ENCODE peak calls at places on chromosomes 12 and 14, in six cellular contexts. V, G, U, P, D and B are unnamed samples.

GRCh38 chr12:15823360-15824128 is 34.4 kb upstream of the EPS8 start:
- DNase-seq in V (no peak), G (no peak), U (no peak), P (no peak), D (no peak), B (no peak)

GRCh38 chr12:25051171-25051570 is 102.3 kb upstream of the BCAT1 start:
- DNase-seq in V (no peak), G (no peak), U (no peak), P (no peak), D (no peak), B (no peak)

GRCh38 chr12:3005736-3006135 is 46.5 kb downstream of the TEAD4 start:
- DNase-seq in V (no peak), G (no peak), U (no peak), P (peak; percentile 35), D (no peak), B (no peak)

GRCh38 chr14:72826039-72826438 is 67.9 kb downstream of the DPF3 start:
- DNase-seq in V (no peak), G (no peak), U (no peak), P (no peak), D (no peak), B (no peak)

GRCh38 chr12:108839011-108839889 is 18.1 kb downstream of the SSH1 start:
- DNase-seq in V (no peak), G (peak; percentile 69), U (no peak), P (peak; percentile 58), D (no peak), B (peak; percentile 66)

GRCh38 chr12:121980211-121980891 is 41.3 kb upstream of the BCL7A start:
- DNase-seq in V (no peak), G (no peak), U (no peak), P (peak; percentile 64), D (no peak), B (no peak)

GRCh38 chr12:64092507-64092906 is 129.6 kb downstream of the KICS2 start:
- DNase-seq in V (no peak), G (no peak), U (no peak), P (no peak), D (no peak), B (no peak)

GRCh38 chr12:46908236-46908935 is 82.6 kb upstream of the SLC38A4 start:
- DNase-seq in V (no peak), G (no peak), U (no peak), P (peak; percentile 34), D (no peak), B (no peak)

GRCh38 chr14:76514599-76514998 is 138.7 kb downstream of the ESRRB start:
- DNase-seq in V (peak; percentile 56), G (no peak), U (no peak), P (peak; percentile 2), D (no peak), B (no peak)

GRCh38 chr12:132711169-132711843 is 664 bp downstream of the PGAM5 start:
- DNase-seq in V (no peak), G (no peak), U (no peak), P (peak; percentile 23), D (peak; percentile 34), B (no peak)

GRCh38 chr12:114858388-114859146 is 174.6 kb upstream of the TBX3 start:
- DNase-seq in V (peak; percentile 51), G (no peak), U (no peak), P (no peak), D (no peak), B (no peak)

GRCh38 chr12:1500095-1500801 is 94.1 kb downstream of the FBXL14 start:
- DNase-seq in V (peak; percentile 79), G (peak; percentile 56), U (no peak), P (peak; percentile 81), D (no peak), B (no peak)

GRCh38 chr14:34794217-34794616 is 79.8 kb upstream of the CFL2 start:
- DNase-seq in V (no peak), G (no peak), U (no peak), P (no peak), D (no peak), B (no peak)

GRCh38 chr12:75982974-75983660 is 48.5 kb downstream of the PHLDA1 start:
- DNase-seq in V (peak; percentile 44), G (no peak), U (no peak), P (no peak), D (no peak), B (no peak)

GRCh38 chr12:90079811-90080210 is 371.2 kb upstream of the ATP2B1 start:
- DNase-seq in V (no peak), G (no peak), U (no peak), P (no peak), D (no peak), B (no peak)

GRCh38 chr12:105855691-105856405 is 282.9 kb downstream of the NUAK1 start:
- DNase-seq in V (no peak), G (peak; percentile 36), U (no peak), P (no peak), D (no peak), B (no peak)

GRCh38 chr12:68798880-68799229 is 9.1 kb upstream of the MDM2 start:
- DNase-seq in V (no peak), G (no peak), U (no peak), P (no peak), D (no peak), B (no peak)

GRCh38 chr14:45970589-45970988 is 681.0 kb downstream of the RPL10L start:
- DNase-seq in V (no peak), G (no peak), U (no peak), P (no peak), D (no peak), B (no peak)

DNA sequence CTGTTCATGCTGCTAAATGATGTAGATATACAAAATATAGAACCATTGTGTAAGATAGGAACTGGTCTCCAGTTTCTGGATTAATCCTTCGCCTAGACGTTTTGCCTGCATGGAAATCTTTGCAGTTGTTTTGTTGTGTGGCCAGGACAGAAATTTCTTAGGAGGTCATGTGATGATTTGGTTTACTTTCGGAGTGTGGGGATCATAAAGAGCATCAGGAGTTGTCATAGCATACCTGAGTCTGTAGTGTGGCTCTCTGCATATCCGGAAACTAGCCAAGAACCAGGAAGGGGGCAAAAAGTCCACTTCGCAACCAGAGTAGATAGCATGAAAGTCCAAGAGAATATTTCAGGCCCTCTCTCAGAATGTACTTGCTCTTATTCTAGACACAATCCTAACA is 3.1 kb downstream of the SAMD4A start:
- DNase-seq in V (no peak), G (no peak), U (no peak), P (no peak), D (no peak), B (no peak)
- H3K4me3 ChIP-seq in V (no peak overlapping the region), G (no peak overlapping the region), U (no peak overlapping the region), P (peak overlapping the region; percentile 31), D (no peak overlapping the region), B (no peak overlapping the region)

GRCh38 chr14:71048393-71048792 is 141.1 kb downstream of the PCNX1 start:
- DNase-seq in V (no peak), G (no peak), U (no peak), P (no peak), D (no peak), B (no peak)

GRCh38 chr14:71050227-71050823 is 143.1 kb downstream of the PCNX1 start:
- DNase-seq in V (peak; percentile 7), G (no peak), U (no peak), P (peak; percentile 20), D (no peak), B (no peak)

GRCh38 chr14:71054706-71055105 is 147.4 kb downstream of the PCNX1 start:
- DNase-seq in V (no peak), G (no peak), U (no peak), P (no peak), D (no peak), B (no peak)

DNA sequence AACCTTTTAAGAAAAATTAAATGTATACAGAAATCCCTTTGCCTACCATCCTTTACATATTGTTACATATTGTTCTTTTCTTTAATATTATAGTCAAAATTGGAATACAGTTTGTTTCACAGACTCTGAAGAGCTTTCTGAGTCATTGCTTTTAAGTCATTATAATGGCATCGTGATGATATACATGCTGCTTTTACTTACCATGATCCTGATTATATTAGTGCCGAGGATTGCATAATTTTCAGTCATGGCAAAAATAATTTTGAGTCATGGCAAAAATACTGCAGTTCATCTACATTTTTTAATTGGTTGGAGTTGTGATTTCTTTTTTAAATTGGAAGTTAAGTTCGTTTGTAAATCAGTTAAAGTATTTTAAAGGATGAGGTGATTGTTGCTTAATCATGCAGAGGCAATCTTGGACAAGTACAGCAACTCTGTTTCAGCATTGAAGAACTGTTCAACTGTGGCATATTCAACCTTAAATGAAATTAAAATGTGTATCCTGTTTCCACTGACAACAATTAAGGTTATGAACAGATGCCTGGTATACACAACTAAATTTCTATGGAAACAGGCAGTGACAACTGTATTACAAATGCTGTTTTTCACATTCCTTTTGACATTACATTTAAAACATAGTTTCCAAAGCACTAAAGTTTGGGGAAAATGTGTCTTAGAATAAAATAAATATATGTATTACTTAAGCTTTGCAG is 142.3 kb downstream of the PCNX1 start:
- DNase-seq in V (no peak), G (no peak), U (no peak), P (peak; percentile 79), D (no peak), B (no peak)
- H3K27ac ChIP-seq in V (no peak overlapping the region), G (no peak overlapping the region), U (no peak overlapping the region), P (peak overlapping the region; percentile 44), D (no peak overlapping the region), B (no peak overlapping the region)

GRCh38 chr12:48156648-48157015 is 683 bp downstream of the ASB8 start:
- DNase-seq in V (no peak), G (no peak), U (no peak), P (peak; percentile 3), D (no peak), B (no peak)

GRCh38 chr12:48157889-48158370 is 615 bp upstream of the ASB8 start:
- DNase-seq in V (no peak), G (no peak), U (no peak), P (no peak), D (no peak), B (no peak)

GRCh38 chr12:48160807-48161206 is 3.5 kb upstream of the ASB8 start:
- DNase-seq in V (no peak), G (peak; percentile 58), U (no peak), P (no peak), D (no peak), B (peak; percentile 42)

GRCh38 chr12:48159976-48160525 is 2.7 kb upstream of the ASB8 start:
- DNase-seq in V (no peak), G (peak; percentile 22), U (no peak), P (peak; percentile 21), D (no peak), B (no peak)

DNA sequence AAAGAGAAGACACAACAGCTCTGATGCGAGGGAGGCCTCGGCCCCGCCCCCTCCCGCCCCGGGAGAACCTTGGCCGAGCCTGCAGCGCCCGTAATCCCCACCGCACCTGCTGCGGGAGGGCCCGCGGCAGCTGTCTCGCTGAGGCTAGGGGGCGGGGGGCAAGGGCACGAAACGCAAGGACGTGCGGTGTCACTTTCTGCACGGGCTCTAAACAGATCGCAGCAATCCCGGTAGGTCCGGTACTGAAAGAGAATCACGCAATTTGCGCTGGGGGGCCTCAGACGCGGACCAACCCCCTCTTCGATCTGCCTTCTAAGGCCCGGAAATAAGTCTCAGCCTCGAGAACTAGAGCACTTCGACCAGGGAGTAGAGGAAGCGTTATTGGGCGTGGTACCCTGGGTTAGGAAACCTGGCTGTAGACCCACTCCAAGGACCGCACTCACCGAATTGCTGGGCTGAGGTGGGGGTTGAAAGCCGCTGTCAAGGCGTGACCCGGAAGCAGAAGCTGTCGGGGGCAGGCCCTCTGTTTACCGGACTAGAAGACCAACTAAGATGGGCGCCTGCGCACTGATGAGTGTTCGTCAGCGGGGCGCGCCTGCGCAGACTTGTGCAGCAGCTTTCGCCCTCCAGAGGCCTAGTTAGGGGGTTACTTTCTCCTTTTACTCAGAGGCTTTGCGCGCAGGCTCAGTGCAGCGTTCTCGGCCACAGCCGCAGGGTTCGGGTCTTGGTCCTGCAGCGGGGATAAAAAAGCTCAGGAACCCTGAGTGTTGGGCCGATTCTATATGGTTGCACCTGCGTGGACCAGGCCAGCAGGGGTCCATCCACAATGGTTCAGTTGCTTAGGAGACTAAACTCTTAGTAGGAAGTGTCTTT is at the start of gene ASB8:
- DNase-seq in V (peak; percentile 99), G (peak; percentile 100), U (peak; percentile 97), P (peak; percentile 97), D (peak; percentile 99), B (peak; percentile 99)
- TF ChIP-seq POLR2A in V (peak; percentile 36), G (peak; percentile 82), U (peak; percentile 65), P (no peak), D (no peak), B (no peak)

GRCh38 chr14:59464651-59465569 is at the start of gene GPR135:
- DNase-seq in V (no peak), G (peak; percentile 36), U (peak; percentile 37), P (peak; percentile 56), D (peak; percentile 67), B (peak; percentile 72)
- H3K4me3 ChIP-seq in V (no peak within 1 kb of the TSS), G (peak within 1 kb of the TSS; percentile 81), U (peak within 1 kb of the TSS; percentile 67), P (peak within 1 kb of the TSS; percentile 38), D (peak within 1 kb of the TSS; percentile 71), B (peak within 1 kb of the TSS; percentile 76)